ENCODE peak calls at places on chromosomes 12 and 14, in six cellular contexts. One of them, this sample, is unnamed.

GRCh38 chr12:31845613-31846321 is 113.4 kb upstream of the RESF1 start:
- DNase-seq in osteocyte: no peak
- DNase-seq in activated gamma-delta T cell treated with Interleukin-2 at 50 U/mL for 16 hours: no peak
- DNase-seq in fibroblast of pulmonary artery: peak; percentile 15
- DNase-seq in neuronal stem cell: no peak
- DNase-seq in cardiac fibroblast: no peak
- DNase-seq in this sample: no peak

GRCh38 chr14:105632010-105632409 is 105.6 kb downstream of the TMEM121 start:
- DNase-seq in osteocyte: no peak
- DNase-seq in activated gamma-delta T cell treated with Interleukin-2 at 50 U/mL for 16 hours: no peak
- DNase-seq in fibroblast of pulmonary artery: no peak
- DNase-seq in neuronal stem cell: no peak
- DNase-seq in cardiac fibroblast: no peak
- DNase-seq in this sample: no peak

GRCh38 chr14:100076133-100076532 is 10.9 kb downstream of the EVL start:
- DNase-seq in osteocyte: peak; percentile 53
- DNase-seq in activated gamma-delta T cell treated with Interleukin-2 at 50 U/mL for 16 hours: no peak
- DNase-seq in fibroblast of pulmonary artery: no peak
- DNase-seq in neuronal stem cell: no peak
- DNase-seq in cardiac fibroblast: peak; percentile 25
- DNase-seq in this sample: no peak

GRCh38 chr14:34262511-34262910 is 199.5 kb downstream of the SPTSSA start:
- DNase-seq in osteocyte: no peak
- DNase-seq in activated gamma-delta T cell treated with Interleukin-2 at 50 U/mL for 16 hours: no peak
- DNase-seq in fibroblast of pulmonary artery: peak; percentile 12
- DNase-seq in neuronal stem cell: no peak
- DNase-seq in cardiac fibroblast: no peak
- DNase-seq in this sample: no peak

GRCh38 chr14:33475623-33476022 is 475.3 kb downstream of the EGLN3 start:
- DNase-seq in osteocyte: no peak
- DNase-seq in activated gamma-delta T cell treated with Interleukin-2 at 50 U/mL for 16 hours: peak; percentile 6
- DNase-seq in fibroblast of pulmonary artery: peak; percentile 79
- DNase-seq in neuronal stem cell: peak; percentile 90
- DNase-seq in cardiac fibroblast: peak; percentile 78
- DNase-seq in this sample: no peak

GRCh38 chr12:127742231-127742630 is 524.7 kb upstream of the TMEM132C start:
- DNase-seq in osteocyte: no peak
- DNase-seq in activated gamma-delta T cell treated with Interleukin-2 at 50 U/mL for 16 hours: no peak
- DNase-seq in fibroblast of pulmonary artery: no peak
- DNase-seq in neuronal stem cell: no peak
- DNase-seq in cardiac fibroblast: no peak
- DNase-seq in this sample: no peak

GRCh38 chr14:73744175-73744867 is 30.1 kb upstream of the PNMA1 start:
- DNase-seq in osteocyte: no peak
- DNase-seq in activated gamma-delta T cell treated with Interleukin-2 at 50 U/mL for 16 hours: no peak
- DNase-seq in fibroblast of pulmonary artery: no peak
- DNase-seq in neuronal stem cell: no peak
- DNase-seq in cardiac fibroblast: no peak
- DNase-seq in this sample: no peak

GRCh38 chr12:99847936-99848335 is 136.8 kb downstream of the ANKS1B start:
- DNase-seq in osteocyte: no peak
- DNase-seq in activated gamma-delta T cell treated with Interleukin-2 at 50 U/mL for 16 hours: no peak
- DNase-seq in fibroblast of pulmonary artery: no peak
- DNase-seq in neuronal stem cell: no peak
- DNase-seq in cardiac fibroblast: no peak
- DNase-seq in this sample: no peak

GRCh38 chr14:29216774-29217232 is 450.2 kb downstream of the FOXG1 start:
- DNase-seq in osteocyte: no peak
- DNase-seq in activated gamma-delta T cell treated with Interleukin-2 at 50 U/mL for 16 hours: no peak
- DNase-seq in fibroblast of pulmonary artery: no peak
- DNase-seq in neuronal stem cell: no peak
- DNase-seq in cardiac fibroblast: no peak
- DNase-seq in this sample: no peak

GRCh38 chr12:52860102-52860838 is 11.5 kb upstream of the KRT78 start:
- DNase-seq in osteocyte: no peak
- DNase-seq in activated gamma-delta T cell treated with Interleukin-2 at 50 U/mL for 16 hours: no peak
- DNase-seq in fibroblast of pulmonary artery: peak; percentile 81
- DNase-seq in neuronal stem cell: no peak
- DNase-seq in cardiac fibroblast: peak; percentile 86
- DNase-seq in this sample: peak; percentile 67

GRCh38 chr14:71590131-71590530 is 342.1 kb upstream of the RGS6 start:
- DNase-seq in osteocyte: no peak
- DNase-seq in activated gamma-delta T cell treated with Interleukin-2 at 50 U/mL for 16 hours: no peak
- DNase-seq in fibroblast of pulmonary artery: no peak
- DNase-seq in neuronal stem cell: no peak
- DNase-seq in cardiac fibroblast: no peak
- DNase-seq in this sample: no peak

GRCh38 chr14:101464310-101464983 is 96.8 kb upstream of the DIO3 start:
- DNase-seq in osteocyte: peak; percentile 78
- DNase-seq in activated gamma-delta T cell treated with Interleukin-2 at 50 U/mL for 16 hours: no peak
- DNase-seq in fibroblast of pulmonary artery: no peak
- DNase-seq in neuronal stem cell: no peak
- DNase-seq in cardiac fibroblast: no peak
- DNase-seq in this sample: no peak

GRCh38 chr12:30197392-30198047 is 413.8 kb upstream of the TMTC1 start:
- DNase-seq in osteocyte: no peak
- DNase-seq in activated gamma-delta T cell treated with Interleukin-2 at 50 U/mL for 16 hours: no peak
- DNase-seq in fibroblast of pulmonary artery: peak; percentile 47
- DNase-seq in neuronal stem cell: no peak
- DNase-seq in cardiac fibroblast: peak; percentile 32
- DNase-seq in this sample: no peak

This sample was measured in breast epithelium.